ENCODE peak calls at places on chromosome 1, in four cellular contexts. I is endothelial cell of umbilical vein, K is uterus, N is lower lobe of right lung. X is an unnamed sample.

GRCh38 chr1:70211536-70211935 is 6.2 kb upstream of the LRRC40 start:
- DNase-seq in N (no peak), K (no peak), I (no peak), X (no peak)

GRCh38 chr1:240093120-240093961 is 1.7 kb downstream of the FMN2 start:
- DNase-seq in K (no peak), N (no peak), I (no peak), X (no peak)

GRCh38 chr1:104636581-104636980 is 886.9 kb downstream of the AMY1C start:
- DNase-seq in N (no peak), I (no peak), K (no peak), X (no peak)

GRCh38 chr1:6360517-6360916 is 33.0 kb downstream of the ACOT7 start:
- DNase-seq in I (no peak), K (no peak), N (no peak), X (no peak)

GRCh38 chr1:230772457-230773395 is 25.5 kb downstream of the CAPN9 start:
- DNase-seq in K (no peak), I (no peak), N (no peak), X (no peak)

GRCh38 chr1:18955116-18955441 is 1.4 kb downstream of the IFFO2 start:
- DNase-seq in N (no peak), K (no peak), I (peak; percentile 33), X (no peak)

GRCh38 chr1:32538887-32539583 is at the start of gene ZBTB8A:
- DNase-seq in I (peak; percentile 79), K (peak; percentile 43), N (peak; percentile 62), X (no peak)

GRCh38 chr1:233879841-233880240 is 24.6 kb upstream of the SLC35F3 start:
- DNase-seq in N (no peak), I (no peak), K (no peak), X (no peak)

GRCh38 chr1:58932820-58933598 is 149.2 kb upstream of the JUN start:
- DNase-seq in K (no peak), N (peak; percentile 85), I (no peak), X (no peak)

GRCh38 chr1:207702317-207702716 is 49.5 kb upstream of the CD46 start:
- DNase-seq in I (no peak), N (no peak), K (no peak), X (no peak)

GRCh38 chr1:151371340-151371739 is 1.2 kb downstream of the SELENBP1 start:
- DNase-seq in N (peak; percentile 87), K (peak; percentile 78), I (no peak), X (no peak)

GRCh38 chr1:172663726-172664125 is 4.8 kb downstream of the FASLG start:
- DNase-seq in K (no peak), N (no peak), I (no peak), X (no peak)

GRCh38 chr1:192161974-192162373 is 3.7 kb downstream of the RGS18 start:
- DNase-seq in K (no peak), N (no peak), I (no peak), X (no peak)

GRCh38 chr1:192159034-192159433 is 772 bp downstream of the RGS18 start:
- DNase-seq in K (no peak), I (no peak), N (no peak), X (no peak)

GRCh38 chr1:192158181-192158580 is at the start of gene RGS18:
- DNase-seq in I (no peak), N (no peak), K (no peak), X (no peak)

GRCh38 chr1:192160186-192160585 is 1.9 kb downstream of the RGS18 start:
- DNase-seq in N (no peak), I (no peak), K (no peak), X (no peak)

DNA sequence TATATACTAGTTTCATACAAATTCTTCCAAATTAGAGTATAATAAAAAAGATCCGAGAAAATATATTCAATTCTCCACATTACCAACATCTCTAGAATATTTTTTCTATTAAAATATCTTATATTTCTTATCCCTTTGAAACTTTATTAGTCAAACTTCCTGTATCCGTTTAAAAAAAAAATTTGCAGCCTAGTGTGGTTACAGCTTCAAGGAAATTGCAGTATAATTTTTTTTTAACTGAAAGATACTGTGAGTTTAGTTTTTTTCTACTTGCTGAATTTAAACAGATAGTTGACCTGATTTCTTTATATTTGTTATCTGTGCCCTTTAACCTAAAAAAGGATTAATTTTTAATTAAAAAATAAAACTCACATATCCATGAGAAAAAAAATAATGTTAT is 1.5 kb downstream of the RGS18 start:
- DNase-seq in N (no peak), K (no peak), I (peak; percentile 26), X (no peak)
- H3K27ac ChIP-seq in N (peak overlapping the region; percentile 71), K (no peak overlapping the region), I (no peak overlapping the region), X (no peak overlapping the region)

DNA sequence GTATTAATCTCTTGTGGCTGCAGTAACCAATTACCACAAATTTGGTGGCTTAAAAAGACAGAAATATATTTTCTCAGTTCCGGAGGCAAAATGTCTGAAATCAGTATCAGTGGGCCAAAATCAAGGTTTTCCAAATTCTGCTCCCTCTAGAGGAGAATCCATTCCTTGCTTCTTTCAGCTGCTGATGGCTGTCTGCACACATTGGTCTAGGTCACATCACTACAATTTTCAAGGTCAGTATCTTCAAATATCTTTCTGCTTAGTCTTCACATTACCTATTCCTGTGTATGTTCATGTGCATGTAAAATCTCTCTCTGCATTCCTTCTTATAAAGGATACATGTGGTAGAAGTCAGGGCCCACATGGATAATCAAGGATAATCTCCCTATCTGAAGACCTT is 999.4 kb downstream of the KCNT2 start:
- DNase-seq in N (no peak), K (no peak), I (no peak), X (no peak)
- TF ChIP-seq CTCF in N (no peak), K (no peak), I (no peak), X (no peak)

GRCh38 chr1:77833521-77834100 is 54.2 kb downstream of the MIGA1 start:
- DNase-seq in N (no peak), I (no peak), K (no peak), X (no peak)
- H3K27ac ChIP-seq in N (peak overlapping the region; percentile 79), I (peak overlapping the region; percentile 86), K (peak overlapping the region; percentile 87), X (no peak overlapping the region)

GRCh38 chr1:23793861-23794731 is 3.2 kb downstream of the LYPLA2 start:
- DNase-seq in I (no peak), K (no peak), N (no peak), X (no peak)

GRCh38 chr1:23790696-23791433 is at the start of gene LYPLA2:
- DNase-seq in I (peak; percentile 86), N (peak; percentile 97), K (peak; percentile 95), X (peak; percentile 78)

GRCh38 chr1:23793018-23793781 is 2.3 kb downstream of the LYPLA2 start:
- DNase-seq in I (no peak), N (peak; percentile 81), K (no peak), X (no peak)

GRCh38 chr1:23792151-23792945 is 1.4 kb downstream of the LYPLA2 start:
- DNase-seq in I (no peak), K (no peak), N (peak; percentile 52), X (no peak)

GRCh38 chr1:23791434-23792047 is 596 bp downstream of the LYPLA2 start:
- DNase-seq in K (no peak), N (peak; percentile 61), I (no peak), X (no peak)
- TF ChIP-seq CTCF in K (no peak), N (no peak), I (no peak), X (no peak)

DNA sequence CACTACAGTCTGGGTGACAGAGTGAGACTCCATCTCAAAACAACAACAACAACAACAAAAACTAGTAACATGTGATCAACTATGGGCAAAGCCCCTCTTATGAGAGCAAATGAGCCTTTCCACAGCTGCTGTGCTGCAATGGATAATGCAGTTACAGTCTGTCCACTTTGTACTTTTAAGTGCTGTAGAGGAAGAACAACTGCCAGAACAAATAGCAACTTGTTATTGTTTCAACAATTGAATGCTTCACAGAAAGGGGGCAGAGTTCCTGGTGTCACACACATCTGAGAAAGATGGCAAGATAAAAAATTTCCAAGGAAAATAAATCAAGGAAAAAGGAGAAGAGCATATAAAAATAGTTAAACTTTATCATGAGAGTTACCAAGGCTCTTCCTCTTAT is 243.6 kb upstream of the DMRTA2 start:
- DNase-seq in N (no peak), K (no peak), I (peak; percentile 85), X (no peak)
- H3K27ac ChIP-seq in N (peak overlapping the region; percentile 28), K (no peak overlapping the region), I (peak overlapping the region; percentile 45), X (no peak overlapping the region)

GRCh38 chr1:236207569-236207968 is 65.2 kb downstream of the GPR137B start:
- DNase-seq in I (no peak), N (no peak), K (no peak), X (no peak)

GRCh38 chr1:236209713-236210112 is 67.4 kb downstream of the GPR137B start:
- DNase-seq in N (no peak), K (no peak), I (no peak), X (no peak)

GRCh38 chr1:236211815-236212214 is 69.5 kb downstream of the GPR137B start:
- DNase-seq in I (no peak), N (no peak), K (no peak), X (no peak)

GRCh38 chr1:236207121-236207520 is 64.8 kb downstream of the GPR137B start:
- DNase-seq in I (no peak), K (no peak), N (no peak), X (no peak)

DNA sequence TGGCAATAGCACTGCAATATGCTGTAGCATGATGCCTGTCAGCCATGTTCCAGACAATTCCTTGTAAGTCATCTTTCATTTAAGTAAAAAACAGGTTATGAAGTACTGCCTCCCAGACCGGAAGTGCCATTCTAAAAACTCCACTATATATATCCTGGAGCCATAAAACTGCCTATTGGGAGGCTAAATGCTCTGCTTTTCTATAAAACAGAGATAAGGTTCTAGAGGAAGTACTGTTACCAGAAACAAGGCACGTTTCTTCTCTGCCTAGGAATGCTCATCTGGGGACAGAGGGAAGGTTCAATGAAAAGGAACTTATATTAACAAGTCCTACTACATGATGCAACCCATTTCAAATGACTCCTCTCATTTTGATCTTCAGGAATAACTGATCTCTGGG is 66.8 kb downstream of the GPR137B start:
- DNase-seq in I (peak; percentile 50), K (no peak), N (no peak), X (no peak)
- TF ChIP-seq CTCF in I (no peak), K (no peak), N (no peak), X (no peak)

GRCh38 chr1:237324226-237324625 is 282.2 kb downstream of the RYR2 start:
- DNase-seq in N (no peak), I (no peak), K (no peak), X (no peak)

GRCh38 chr1:237318748-237319147 is 276.8 kb downstream of the RYR2 start:
- DNase-seq in I (no peak), K (no peak), N (no peak), X (no peak)

GRCh38 chr1:237316352-237316751 is 274.4 kb downstream of the RYR2 start:
- DNase-seq in N (no peak), I (no peak), K (no peak), X (no peak)

GRCh38 chr1:237320890-237321289 is 278.9 kb downstream of the RYR2 start:
- DNase-seq in K (no peak), N (no peak), I (no peak), X (no peak)
- H3K27ac ChIP-seq in K (no peak overlapping the region), N (no peak overlapping the region), I (no peak overlapping the region), X (no peak overlapping the region)

GRCh38 chr1:34156739-34157138 is 8.3 kb downstream of the CSMD2 start:
- DNase-seq in N (no peak), K (no peak), I (no peak), X (no peak)
- TF ChIP-seq CTCF in N (no peak), K (no peak), I (no peak), X (no peak)

GRCh38 chr1:77469311-77469710 is 187.5 kb downstream of the AK5 start:
- DNase-seq in I (no peak), K (no peak), N (no peak), X (no peak)
- H3K27ac ChIP-seq in I (no peak overlapping the region), K (no peak overlapping the region), N (no peak overlapping the region), X (no peak overlapping the region)